ENCODE peak calls at places on chromosomes 3 and 15, in five cellular contexts. R, Q, C, E and A are unnamed samples.

GRCh38 chr15:62360286-62360685 is 195.2 kb upstream of the C2CD4B start:
- DNase-seq in R (no peak), E (peak; percentile 1), C (no peak), Q (no peak), A (no peak)

GRCh38 chr3:84983490-84983889 is 24.7 kb downstream of the CADM2 start:
- DNase-seq in Q (no peak), C (no peak), R (no peak), E (no peak), A (no peak)

GRCh38 chr3:135017494-135017893 is 222.4 kb downstream of the EPHB1 start:
- DNase-seq in R (no peak), C (no peak), Q (no peak), E (no peak), A (no peak)

GRCh38 chr3:83321457-83321856 is 1560.0 kb upstream of the GBE1 start:
- DNase-seq in Q (no peak), E (no peak), C (no peak), R (no peak), A (no peak)

GRCh38 chr3:138862531-138862923 is 27.8 kb upstream of the PIK3CB start:
- DNase-seq in E (no peak), Q (no peak), C (no peak), R (peak; percentile 22), A (no peak)

GRCh38 chr3:46500631-46501377 is 3.0 kb downstream of the RTP3 start:
- DNase-seq in Q (peak; percentile 28), C (no peak), E (peak; percentile 62), R (peak; percentile 85), A (no peak)

GRCh38 chr15:98580577-98580976 is 67.8 kb upstream of the IGF1R start:
- DNase-seq in R (no peak), E (no peak), C (no peak), Q (no peak), A (peak; percentile 40)

GRCh38 chr3:113211370-113212154 is at the start of gene BOC:
- DNase-seq in Q (peak; percentile 22), E (peak; percentile 52), C (no peak), R (peak; percentile 74), A (no peak)

GRCh38 chr15:98077186-98077585 is 116.7 kb downstream of the ARRDC4 start:
- DNase-seq in R (no peak), Q (no peak), E (no peak), C (no peak), A (no peak)

GRCh38 chr3:81302045-81302444 is 459.4 kb downstream of the GBE1 start:
- DNase-seq in E (peak; percentile 6), Q (peak; percentile 57), C (no peak), R (peak; percentile 48), A (no peak)

GRCh38 chr3:42118762-42119361 is 27.7 kb downstream of the TRAK1 start:
- DNase-seq in C (peak; percentile 48), R (peak; percentile 50), Q (peak; percentile 83), E (peak; percentile 10), A (no peak)
- TF ChIP-seq CTCF in C (peak; percentile 57), R (peak; percentile 54), Q (peak; percentile 65), E (peak; percentile 27), A (peak; percentile 60)

DNA sequence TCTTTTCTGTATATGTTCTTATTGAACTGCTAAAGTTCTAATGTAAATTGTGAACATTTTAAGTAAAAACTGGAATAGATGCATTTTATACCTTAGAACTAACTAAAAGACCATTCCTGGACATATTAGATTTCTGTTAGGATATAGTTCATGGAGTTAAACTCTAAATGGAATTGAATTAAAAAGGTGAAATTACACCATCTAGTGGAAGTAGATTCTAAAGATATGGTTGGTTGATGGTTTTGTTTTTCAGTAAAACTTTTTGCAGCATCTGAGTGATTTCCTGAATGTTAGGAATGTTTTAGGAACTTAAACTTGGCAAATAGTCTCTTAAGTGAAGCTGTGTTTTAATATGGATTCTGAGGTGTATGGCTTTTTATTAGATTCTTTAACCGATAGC is 96.8 kb downstream of the SLMAP start:
- DNase-seq in E (peak; percentile 4), R (peak; percentile 48), Q (peak; percentile 13), C (no peak), A (no peak)
- TF ChIP-seq CTCF in E (peak; percentile 24), R (peak; percentile 4), Q (peak; percentile 19), C (no peak), A (peak; percentile 56)

GRCh38 chr3:123198352-123198751 is 3.4 kb upstream of the SEC22A start:
- DNase-seq in E (no peak), C (no peak), R (no peak), Q (no peak), A (no peak)

GRCh38 chr3:123193448-123194101 is 8.2 kb upstream of the SEC22A start:
- DNase-seq in E (no peak), Q (no peak), C (no peak), R (no peak), A (no peak)

DNA sequence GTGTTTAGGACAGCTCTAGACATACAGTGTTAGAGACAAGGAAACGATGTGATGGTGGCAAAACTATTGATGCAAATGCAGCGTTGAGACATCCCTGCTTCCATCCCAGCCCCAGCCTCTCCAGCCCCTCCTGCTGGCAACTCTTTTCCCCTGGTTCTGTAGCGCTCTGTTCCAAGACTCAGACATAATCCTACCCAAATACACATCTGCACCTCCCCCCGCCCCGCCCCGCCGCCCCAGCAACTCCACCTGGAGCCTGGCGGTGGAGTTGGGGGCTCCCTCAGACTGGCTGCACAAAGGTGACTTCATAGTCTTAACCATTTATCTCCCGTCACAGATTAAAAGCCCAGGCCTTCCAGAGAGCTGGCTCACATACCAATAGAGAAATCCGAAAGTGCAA is 7.2 kb upstream of the SEC22A start:
- DNase-seq in R (peak; percentile 13), E (peak; percentile 4), Q (no peak), C (no peak), A (no peak)
- TF ChIP-seq CTCF in R (peak; percentile 60), E (peak; percentile 47), Q (no peak), C (no peak), A (peak; percentile 64)

GRCh38 chr15:63610209-63610841 is 13.1 kb downstream of the FBXL22 start:
- DNase-seq in E (peak; percentile 81), C (peak; percentile 60), Q (peak; percentile 81), R (peak; percentile 85), A (no peak)

GRCh38 chr15:63609448-63609847 is 12.3 kb downstream of the FBXL22 start:
- DNase-seq in Q (no peak), C (no peak), R (no peak), E (no peak), A (no peak)

GRCh38 chr15:63608989-63609388 is 11.8 kb downstream of the FBXL22 start:
- DNase-seq in R (no peak), E (no peak), Q (no peak), C (no peak), A (no peak)

GRCh38 chr15:63611217-63611616 is 14.0 kb downstream of the FBXL22 start:
- DNase-seq in Q (no peak), C (no peak), E (no peak), R (no peak), A (no peak)

GRCh38 chr15:63612300-63612699 is 15.1 kb downstream of the FBXL22 start:
- DNase-seq in E (no peak), Q (no peak), C (no peak), R (no peak), A (no peak)
- TF ChIP-seq CTCF in E (no peak), Q (no peak), C (no peak), R (no peak), A (no peak)

GRCh38 chr3:39443530-39443929 is 23.9 kb upstream of the MOBP start:
- DNase-seq in Q (no peak), R (no peak), E (no peak), C (no peak), A (no peak)
- TF ChIP-seq CTCF in Q (no peak), R (no peak), E (peak; percentile 6), C (no peak), A (no peak)

DNA sequence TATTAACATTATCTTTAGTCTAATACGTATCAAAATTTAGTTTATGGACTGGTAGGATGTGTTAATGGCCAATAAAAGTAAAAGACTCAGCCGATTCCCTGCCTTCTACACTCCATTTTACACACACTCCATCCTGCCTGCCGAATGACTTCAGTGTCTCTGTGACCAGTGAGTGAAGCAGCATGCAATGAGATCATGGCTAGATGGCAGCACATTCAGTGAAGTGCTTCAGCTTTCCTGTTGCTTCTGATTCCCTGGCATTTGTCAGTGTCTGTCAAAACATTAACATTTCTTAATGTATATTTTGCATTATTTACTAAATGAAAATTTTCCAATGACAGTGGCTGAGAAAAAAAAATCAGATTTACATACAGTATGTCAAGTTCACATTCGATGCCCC is 412.0 kb downstream of the FHIT start:
- DNase-seq in Q (no peak), R (no peak), E (no peak), C (no peak), A (no peak)
- TF ChIP-seq CTCF in Q (no peak), R (no peak), E (no peak), C (no peak), A (no peak)

GRCh38 chr15:26032162-26032846 is 169.2 kb upstream of the ATP10A start:
- DNase-seq in Q (no peak), C (no peak), E (no peak), R (no peak), A (peak; percentile 31)

GRCh38 chr15:26038693-26039092 is 175.6 kb upstream of the ATP10A start:
- DNase-seq in Q (no peak), R (no peak), C (no peak), E (no peak), A (no peak)

GRCh38 chr15:26037369-26037768 is 174.2 kb upstream of the ATP10A start:
- DNase-seq in R (no peak), Q (no peak), C (no peak), E (no peak), A (no peak)
- TF ChIP-seq CTCF in R (no peak), Q (no peak), C (no peak), E (no peak), A (no peak)

DNA sequence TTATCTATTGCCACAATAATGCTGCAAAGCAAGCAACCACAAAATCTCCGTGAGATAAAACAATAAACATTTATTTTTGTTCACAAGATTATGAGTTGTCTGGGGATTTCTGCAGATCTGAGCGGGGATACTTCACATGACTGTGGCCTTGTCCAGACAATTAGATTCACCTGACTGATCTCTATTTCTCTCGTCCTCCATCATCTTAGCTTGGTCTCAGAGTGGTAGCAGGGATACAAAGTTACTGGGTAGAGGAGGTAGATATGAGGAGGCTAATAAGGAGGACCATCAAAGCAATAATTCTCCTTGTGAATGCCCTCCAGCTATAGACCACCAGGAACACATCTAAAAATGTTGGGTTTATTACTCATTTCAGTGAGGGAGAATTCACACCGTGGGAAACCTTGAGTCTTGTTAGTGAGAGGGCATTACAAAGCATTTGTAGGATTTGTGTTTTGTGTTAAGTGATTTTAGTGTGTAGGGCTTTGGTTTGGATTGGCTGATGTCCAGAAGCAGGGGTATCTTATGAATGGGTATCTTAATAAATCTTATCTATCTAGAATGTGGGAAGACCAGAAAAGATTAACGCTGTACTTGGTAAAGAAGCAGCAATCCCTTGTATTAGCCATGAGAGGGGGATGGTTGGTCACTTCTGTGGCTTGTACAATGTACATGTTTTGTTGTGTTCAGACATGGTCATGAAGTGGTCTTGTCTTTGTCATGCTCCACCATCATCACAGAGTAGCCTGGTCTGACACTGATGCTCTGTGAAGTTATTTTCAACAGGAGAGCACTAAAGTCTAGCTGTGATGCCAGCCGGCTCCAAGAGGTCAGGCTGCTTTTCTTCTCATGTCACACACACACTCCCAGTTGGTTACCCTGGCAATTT is 287.6 kb upstream of the STT3B start:
- DNase-seq in Q (no peak), E (no peak), C (no peak), R (no peak), A (no peak)
- TF ChIP-seq CTCF in Q (peak; percentile 15), E (no peak), C (no peak), R (no peak), A (peak; percentile 29)

GRCh38 chr15:36251450-36251849 is 328.0 kb upstream of the CDIN1 start:
- DNase-seq in Q (no peak), C (no peak), E (no peak), R (no peak), A (no peak)
- TF ChIP-seq CTCF in Q (no peak), C (no peak), E (no peak), R (peak; percentile 19), A (no peak)

GRCh38 chr3:169812124-169812843 is 386 bp upstream of the LRRIQ4 start:
- DNase-seq in C (peak; percentile 32), E (peak; percentile 62), R (peak; percentile 76), Q (peak; percentile 80), A (peak; percentile 80)
- TF ChIP-seq CTCF in C (no peak), E (no peak), R (no peak), Q (no peak), A (peak; percentile 40)